ENCODE peak calls at places on chromosomes 4 and X, in seven cellular contexts. G is OCI-LY7, M is PC-3, J is keratinocyte, A is GM23338, R is fibroblast of lung, H is GM12878. E is an unnamed sample.

GRCh38 chr4:20839957-20840356 is 139.7 kb downstream of the PACRGL start:
- DNase-seq in M (peak; percentile 83), J (peak; percentile 38), G (no peak), H (no peak), R (peak; percentile 70), A (no peak), E (no peak)

GRCh38 chrX:77003530-77003929 is 443.7 kb upstream of the FGF16 start:
- DNase-seq in R (no peak), J (no peak), G (no peak), H (no peak), M (no peak), A (no peak), E (no peak)

GRCh38 chr4:127055349-127055748 is 577.4 kb upstream of the INTU start:
- DNase-seq in J (no peak), G (no peak), R (peak; percentile 84), M (peak; percentile 31), H (no peak), A (no peak), E (no peak)

GRCh38 chr4:168511780-168512467 is 15.1 kb downstream of the PALLD start:
- DNase-seq in H (no peak), M (no peak), G (no peak), J (no peak), R (no peak), A (peak; percentile 14), E (no peak)

GRCh38 chrX:46754450-46755075 is 4.4 kb downstream of the SLC9A7 start:
- DNase-seq in G (peak; percentile 76), J (no peak), H (peak; percentile 75), A (peak; percentile 6), R (no peak), M (no peak), E (no peak)

GRCh38 chr4:7705062-7705461 is 234.6 kb downstream of the AFAP1 start:
- DNase-seq in A (peak; percentile 43), H (no peak), J (no peak), G (no peak), R (no peak), M (no peak), E (no peak)

GRCh38 chrX:12988797-12989196 is 13.9 kb downstream of the TMSB4X start:
- DNase-seq in R (peak; percentile 62), G (no peak), M (peak; percentile 91), J (peak; percentile 62), A (no peak), H (no peak), E (no peak)

GRCh38 chr4:159593651-159594050 is 490.8 kb downstream of the RAPGEF2 start:
- DNase-seq in H (no peak), G (no peak), R (no peak), M (no peak), A (no peak), J (no peak), E (no peak)

GRCh38 chr4:13294961-13295605 is 189.1 kb downstream of the RAB28 start:
- DNase-seq in J (no peak), R (no peak), H (no peak), G (no peak), M (peak; percentile 6), A (no peak), E (no peak)

GRCh38 chr4:142925161-142925560 is 79.1 kb upstream of the INPP4B start:
- DNase-seq in H (no peak), M (peak; percentile 19), A (no peak), J (no peak), G (no peak), R (peak; percentile 27), E (no peak)

GRCh38 chr4:107183155-107183774 is 147.2 kb upstream of the DKK2 start:
- DNase-seq in A (peak; percentile 85), R (peak; percentile 72), J (no peak), H (peak; percentile 3), M (peak; percentile 61), G (peak; percentile 50), E (peak; percentile 82)

GRCh38 chr4:123579961-123580360 is 183.4 kb downstream of the SPRY1 start:
- DNase-seq in R (no peak), A (no peak), G (no peak), J (no peak), M (no peak), H (no peak), E (no peak)

GRCh38 chr4:166481014-166481507 is 608.0 kb downstream of the TLL1 start:
- DNase-seq in J (no peak), A (no peak), H (no peak), M (peak; percentile 34), G (no peak), R (no peak), E (no peak)

GRCh38 chr4:2417196-2417764 is 1.2 kb downstream of the ZFYVE28 start:
- DNase-seq in H (no peak), J (no peak), M (no peak), G (no peak), R (no peak), A (peak; percentile 62), E (no peak)

GRCh38 chr4:88709989-88710388 is 12.4 kb upstream of the NAP1L5 start:
- DNase-seq in G (no peak), H (no peak), R (no peak), M (no peak), J (no peak), A (no peak), E (no peak)

GRCh38 chr4:102778720-102779119 is 18.0 kb upstream of the MANBA start:
- DNase-seq in G (no peak), H (no peak), M (no peak), R (no peak), A (no peak), J (no peak), E (no peak)

GRCh38 chr4:80336582-80336981 is 1.1 kb downstream of the CFAP299 start:
- DNase-seq in M (peak; percentile 49), H (no peak), R (peak; percentile 40), J (no peak), A (peak; percentile 75), G (peak; percentile 26), E (peak; percentile 39)

GRCh38 chr4:119683518-119683917 is 54.9 kb upstream of the PDE5A start:
- DNase-seq in H (no peak), A (no peak), J (no peak), M (peak; percentile 73), G (no peak), R (peak; percentile 83), E (no peak)

GRCh38 chr4:168880087-168880675 is 129.9 kb downstream of the CBR4 start:
- DNase-seq in J (no peak), A (no peak), R (peak; percentile 36), M (peak; percentile 4), H (no peak), G (no peak), E (no peak)

GRCh38 chr4:145487626-145488025 is 6.0 kb downstream of the SMAD1 start:
- DNase-seq in A (no peak), H (peak; percentile 71), R (no peak), M (no peak), J (no peak), G (peak; percentile 87), E (peak; percentile 95)

GRCh38 chr4:39134674-39135073 is 47.7 kb upstream of the WDR19 start:
- DNase-seq in J (no peak), R (no peak), G (peak; percentile 40), H (no peak), M (peak; percentile 7), A (no peak), E (no peak)

GRCh38 chrX:2243913-2244460 is 256.8 kb downstream of the DHRSX start:
- DNase-seq in G (no peak), H (no peak), R (peak; percentile 47), M (no peak), A (no peak), J (no peak), E (no peak)

GRCh38 chrX:125322431-125322830 is 2.8 kb downstream of the TEX13C start:
- DNase-seq in H (no peak), J (no peak), R (no peak), G (no peak), A (no peak), M (no peak), E (no peak)

GRCh38 chrX:21698274-21698673 is 40.1 kb upstream of the KLHL34 start:
- DNase-seq in J (no peak), H (no peak), G (no peak), M (no peak), A (no peak), R (no peak), E (no peak)

GRCh38 chr4:82584921-82585320 is 23.1 kb upstream of the TMEM150C start:
- DNase-seq in G (no peak), M (no peak), A (peak; percentile 32), H (no peak), J (no peak), R (no peak), E (no peak)

GRCh38 chr4:121226362-121226761 is 62.2 kb upstream of the TNIP3 start:
- DNase-seq in G (no peak), A (peak; percentile 15), R (no peak), J (no peak), H (no peak), M (no peak), E (no peak)
- H2AFZ ChIP-seq in G (no peak overlapping the region), A (peak overlapping the region; percentile 84), R (no peak overlapping the region), J (no peak overlapping the region), H (no peak overlapping the region), M (no peak overlapping the region), E (no peak overlapping the region)

DNA sequence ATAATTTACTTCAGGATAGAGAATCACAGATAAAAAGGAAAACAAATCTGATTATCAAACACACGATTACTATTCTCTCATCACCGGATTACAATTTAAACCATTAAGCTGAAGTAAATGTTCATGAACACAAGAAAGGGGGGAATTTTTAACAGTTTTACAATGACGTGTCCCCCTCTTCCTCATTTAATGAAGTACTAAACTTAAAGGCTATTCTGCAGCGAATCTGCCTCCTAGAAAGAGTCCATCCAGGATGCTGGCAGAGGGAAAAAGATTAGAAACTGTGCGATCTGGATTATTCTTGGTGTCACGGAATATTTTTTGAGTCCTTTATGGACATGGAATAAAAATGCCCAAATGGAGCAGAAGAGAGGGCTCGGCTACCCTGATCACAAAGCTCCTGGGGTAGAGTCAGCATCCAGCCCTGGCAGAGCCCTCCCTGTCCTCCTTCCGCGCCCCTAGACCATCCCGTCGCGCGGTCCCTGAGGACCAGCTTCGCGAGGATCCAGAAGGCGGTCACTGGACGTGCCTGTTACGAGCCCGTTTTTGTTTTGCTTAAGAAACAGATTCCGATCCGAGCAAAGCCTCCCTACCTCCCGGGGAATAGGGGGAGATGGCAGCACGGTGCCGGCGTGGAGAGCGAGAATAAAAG is 1.2 kb downstream of the ELF2 start:
- DNase-seq in G (no peak), J (no peak), H (no peak), R (peak; percentile 54), M (no peak), A (no peak), E (no peak)
- H2AFZ ChIP-seq in G (no peak overlapping the region), J (peak overlapping the region; percentile 90), H (peak overlapping the region; percentile 86), R (peak overlapping the region; percentile 78), M (peak overlapping the region; percentile 88), A (no peak overlapping the region), E (no peak overlapping the region)

GRCh38 chr4:59855630-59856352 is 1344.3 kb upstream of the ADGRL3 start:
- DNase-seq in G (no peak), H (no peak), J (no peak), R (no peak), A (peak; percentile 3), M (no peak), E (no peak)
- H2AFZ ChIP-seq in G (no peak overlapping the region), H (no peak overlapping the region), J (no peak overlapping the region), R (no peak overlapping the region), A (peak overlapping the region; percentile 82), M (no peak overlapping the region), E (no peak overlapping the region)

DNA sequence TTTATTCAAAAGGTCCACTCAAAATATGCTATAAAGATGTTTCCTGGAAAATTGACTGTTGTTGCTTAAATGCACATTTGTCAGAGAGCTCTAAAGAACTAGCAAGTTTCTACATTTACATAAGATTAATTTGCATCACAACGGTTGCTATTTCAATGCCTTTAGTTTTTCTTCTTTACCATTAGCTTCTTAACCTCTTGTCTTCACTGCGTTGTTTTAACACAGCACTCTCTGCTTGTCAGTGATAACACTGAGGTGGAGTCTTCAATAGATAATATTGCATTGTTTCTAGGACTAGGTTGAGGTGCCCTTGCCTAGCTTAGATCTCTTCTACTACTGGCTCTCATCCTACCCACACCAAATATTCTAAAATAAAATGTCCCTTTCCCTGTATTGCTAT is 76.6 kb upstream of the GALNT7 start:
- DNase-seq in J (no peak), H (no peak), M (no peak), G (no peak), A (peak; percentile 64), R (no peak), E (no peak)
- H2AFZ ChIP-seq in J (no peak overlapping the region), H (no peak overlapping the region), M (no peak overlapping the region), G (no peak overlapping the region), A (no peak overlapping the region), R (no peak overlapping the region), E (no peak overlapping the region)